ENCODE peak calls at places on chromosomes 6 and 20, in four cellular contexts. One of them, this sample, is unnamed.

GRCh38 chr6:133241088-133241900 is at the start of gene EYA4:
- DNase-seq in adrenal gland: peak
- DNase-seq in breast epithelium: no peak
- DNase-seq in upper lobe of left lung: no peak
- DNase-seq in this sample: no peak

GRCh38 chr6:31363809-31364208 is 6.8 kb upstream of the HLA-B start:
- DNase-seq in adrenal gland: no peak
- DNase-seq in breast epithelium: no peak
- DNase-seq in upper lobe of left lung: no peak
- DNase-seq in this sample: no peak

GRCh38 chr6:134589512-134589911 is 271.6 kb upstream of the SGK1 start:
- DNase-seq in adrenal gland: no peak
- DNase-seq in breast epithelium: no peak
- DNase-seq in upper lobe of left lung: no peak
- DNase-seq in this sample: peak

GRCh38 chr20:59525500-59526241 is 78.7 kb upstream of the PHACTR3 start:
- DNase-seq in adrenal gland: peak
- DNase-seq in breast epithelium: no peak
- DNase-seq in upper lobe of left lung: peak
- DNase-seq in this sample: peak

GRCh38 chr6:73696990-73697651 is 1.1 kb downstream of the CD109 start:
- DNase-seq in adrenal gland: no peak
- DNase-seq in breast epithelium: no peak
- DNase-seq in upper lobe of left lung: no peak
- DNase-seq in this sample: no peak

GRCh38 chr20:52746768-52747167 is 225.4 kb upstream of the TSHZ2 start:
- DNase-seq in adrenal gland: no peak
- DNase-seq in breast epithelium: no peak
- DNase-seq in upper lobe of left lung: no peak
- DNase-seq in this sample: no peak

GRCh38 chr6:158026901-158027589 is 45.4 kb downstream of the SYNJ2 start:
- DNase-seq in adrenal gland: no peak
- DNase-seq in breast epithelium: no peak
- DNase-seq in upper lobe of left lung: no peak
- DNase-seq in this sample: no peak

GRCh38 chr20:17731233-17731632 is 31.5 kb downstream of the BANF2 start:
- DNase-seq in adrenal gland: no peak
- DNase-seq in breast epithelium: no peak
- DNase-seq in upper lobe of left lung: no peak
- DNase-seq in this sample: no peak

GRCh38 chr6:79421707-79422484 is 115.3 kb downstream of the LCA5 start:
- DNase-seq in adrenal gland: no peak
- DNase-seq in breast epithelium: no peak
- DNase-seq in upper lobe of left lung: no peak
- DNase-seq in this sample: no peak

GRCh38 chr20:18805881-18806280 is 7.7 kb upstream of the SCP2D1 start:
- DNase-seq in adrenal gland: no peak
- DNase-seq in breast epithelium: no peak
- DNase-seq in upper lobe of left lung: no peak
- DNase-seq in this sample: no peak

GRCh38 chr6:89944826-89945407 is 50.6 kb downstream of the GJA10 start:
- DNase-seq in adrenal gland: no peak
- DNase-seq in breast epithelium: no peak
- DNase-seq in upper lobe of left lung: no peak
- DNase-seq in this sample: no peak

GRCh38 chr6:36805107-36805797 is 34.0 kb downstream of the CPNE5 start:
- DNase-seq in adrenal gland: no peak
- DNase-seq in breast epithelium: no peak
- DNase-seq in upper lobe of left lung: no peak
- DNase-seq in this sample: no peak

GRCh38 chr6:57222684-57223077 is 574 bp upstream of the RAB23 start:
- DNase-seq in adrenal gland: no peak
- DNase-seq in breast epithelium: no peak
- DNase-seq in upper lobe of left lung: no peak
- DNase-seq in this sample: no peak

GRCh38 chr6:38432479-38432878 is 207.2 kb downstream of the BTBD9 start:
- DNase-seq in adrenal gland: no peak
- DNase-seq in breast epithelium: no peak
- DNase-seq in upper lobe of left lung: no peak
- DNase-seq in this sample: peak

GRCh38 chr6:77454386-77454785 is 8.9 kb downstream of the HTR1B start:
- DNase-seq in adrenal gland: no peak
- DNase-seq in breast epithelium: no peak
- DNase-seq in upper lobe of left lung: no peak
- DNase-seq in this sample: no peak

GRCh38 chr20:22921595-22922421 is 113.3 kb upstream of the SSTR4 start:
- DNase-seq in adrenal gland: no peak
- DNase-seq in breast epithelium: no peak
- DNase-seq in upper lobe of left lung: no peak
- DNase-seq in this sample: peak

GRCh38 chr20:25293910-25294458 is 46.1 kb downstream of the PYGB start:
- DNase-seq in adrenal gland: no peak
- DNase-seq in breast epithelium: no peak
- DNase-seq in upper lobe of left lung: no peak
- DNase-seq in this sample: no peak

GRCh38 chr20:25297141-25297905 is 49.4 kb downstream of the PYGB start:
- DNase-seq in adrenal gland: no peak
- DNase-seq in breast epithelium: no peak
- DNase-seq in upper lobe of left lung: no peak
- DNase-seq in this sample: peak

GRCh38 chr20:25294459-25295385 is 46.8 kb downstream of the PYGB start:
- DNase-seq in adrenal gland: peak
- DNase-seq in breast epithelium: no peak
- DNase-seq in upper lobe of left lung: no peak
- DNase-seq in this sample: peak

GRCh38 chr20:25295386-25296093 is 47.7 kb downstream of the PYGB start:
- DNase-seq in adrenal gland: peak
- DNase-seq in breast epithelium: peak
- DNase-seq in upper lobe of left lung: no peak
- DNase-seq in this sample: no peak

DNA sequence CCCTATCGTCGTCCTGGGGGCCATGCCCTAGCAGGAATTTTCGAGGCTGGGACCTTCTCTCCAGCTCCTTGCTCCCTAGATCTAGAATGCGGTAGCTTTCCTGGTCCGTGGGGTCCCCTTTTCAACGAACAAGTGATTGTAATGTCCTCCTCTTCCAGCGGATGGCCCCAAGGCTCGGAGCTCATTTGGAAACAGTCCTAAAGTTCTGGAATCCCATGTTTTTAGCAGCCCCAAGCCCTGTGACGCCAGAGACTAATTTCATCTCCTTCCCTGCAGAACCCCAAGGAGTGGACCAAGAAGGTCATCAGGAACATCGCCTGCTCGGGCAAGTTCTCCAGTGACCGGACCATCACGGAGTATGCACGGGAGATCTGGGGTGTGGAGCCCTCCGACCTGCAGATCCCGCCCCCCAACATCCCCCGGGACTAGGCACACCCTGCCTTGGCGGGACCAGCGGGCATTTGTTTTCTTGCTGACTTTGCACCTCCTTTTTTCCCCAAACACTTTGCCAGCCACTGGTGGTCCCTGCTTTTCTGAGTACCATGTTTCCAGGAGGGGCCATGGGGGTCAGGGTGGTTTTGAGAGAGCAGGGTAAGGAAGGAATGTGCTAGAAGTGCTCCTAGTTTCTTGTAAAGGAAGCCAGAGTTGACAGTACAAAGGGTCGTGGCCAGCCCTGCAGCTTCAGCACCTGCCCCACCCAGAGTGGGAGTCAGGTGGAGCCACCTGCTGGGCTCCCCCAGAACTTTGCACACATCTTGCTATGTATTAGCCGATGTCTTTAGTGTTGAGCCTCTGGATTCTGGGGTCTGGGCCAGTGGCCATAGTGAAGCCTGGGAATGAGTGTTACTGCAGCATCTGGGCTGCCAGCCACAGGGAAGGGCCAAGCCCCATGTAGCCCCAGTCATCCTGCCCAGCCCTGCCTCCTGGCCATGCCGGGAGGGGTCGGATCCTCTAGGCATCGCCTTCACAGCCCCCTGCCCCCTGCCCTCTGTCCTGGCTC is 48.5 kb downstream of the PYGB start:
- DNase-seq in adrenal gland: no peak
- DNase-seq in breast epithelium: no peak
- DNase-seq in upper lobe of left lung: no peak
- DNase-seq in this sample: peak
- TF ChIP-seq POLR2A in adrenal gland: no peak
- TF ChIP-seq POLR2A in breast epithelium: no peak
- TF ChIP-seq POLR2A in upper lobe of left lung: no peak
- TF ChIP-seq POLR2A in this sample: no peak

GRCh38 chr6:119350202-119351004 is 842 bp upstream of the MAN1A1 start:
- DNase-seq in adrenal gland: peak
- DNase-seq in breast epithelium: no peak
- DNase-seq in upper lobe of left lung: peak
- DNase-seq in this sample: peak
- TF ChIP-seq POLR2A in adrenal gland: no peak
- TF ChIP-seq POLR2A in breast epithelium: peak
- TF ChIP-seq POLR2A in upper lobe of left lung: peak
- TF ChIP-seq POLR2A in this sample: no peak

GRCh38 chr20:63537525-63538203 is 488 bp upstream of the PTK6 start:
- DNase-seq in adrenal gland: peak
- DNase-seq in breast epithelium: peak
- DNase-seq in upper lobe of left lung: peak
- DNase-seq in this sample: peak
- TF ChIP-seq POLR2A in adrenal gland: no peak
- TF ChIP-seq POLR2A in breast epithelium: no peak
- TF ChIP-seq POLR2A in upper lobe of left lung: peak
- TF ChIP-seq POLR2A in this sample: peak

DNA sequence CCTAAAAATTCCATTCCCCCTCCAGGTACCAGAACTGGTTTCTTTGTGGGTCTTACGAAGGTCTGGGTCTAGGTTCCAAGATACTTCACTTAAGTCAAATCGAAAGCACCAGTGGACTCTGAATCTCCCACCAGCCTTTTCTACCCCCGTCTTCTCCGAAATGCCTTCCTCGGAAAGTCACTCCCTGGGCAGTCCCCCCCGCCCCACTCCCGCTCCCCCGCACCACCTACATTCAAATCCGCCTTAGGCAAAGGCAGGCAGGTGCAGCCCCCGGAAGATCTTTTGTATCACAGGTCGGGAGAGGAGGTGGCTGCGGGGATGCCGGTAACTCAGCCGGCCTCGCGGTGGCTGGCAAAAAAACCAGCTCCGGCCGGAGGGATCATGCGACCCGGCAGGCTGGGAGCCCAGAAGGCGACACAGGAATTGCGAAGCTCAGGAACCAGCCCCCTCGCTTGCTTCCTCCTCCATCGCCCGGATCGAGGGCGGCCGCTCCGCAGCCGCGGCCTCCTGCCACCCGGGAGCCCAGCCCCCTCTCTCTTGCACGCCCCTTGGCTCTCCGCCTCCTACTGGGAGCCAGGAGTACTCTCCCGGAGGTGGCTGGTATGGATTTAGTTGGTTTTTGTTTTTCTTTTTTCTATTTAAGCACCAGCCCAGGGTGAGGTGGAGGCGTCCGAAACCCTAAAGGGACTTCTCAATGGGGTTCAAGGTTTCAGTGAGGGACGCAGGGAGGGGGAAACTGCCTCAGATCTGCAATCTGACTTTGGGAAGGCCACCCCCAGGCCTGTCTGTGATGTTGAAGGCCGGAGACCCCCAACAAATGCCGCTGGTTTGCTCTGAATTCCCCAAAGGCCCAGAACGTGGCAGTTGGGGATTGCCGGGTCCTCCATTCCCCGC is at the start of gene BCL2L1:
- DNase-seq in adrenal gland: peak
- DNase-seq in breast epithelium: peak
- DNase-seq in upper lobe of left lung: peak
- DNase-seq in this sample: peak
- TF ChIP-seq POLR2A in adrenal gland: peak
- TF ChIP-seq POLR2A in breast epithelium: peak
- TF ChIP-seq POLR2A in upper lobe of left lung: peak
- TF ChIP-seq POLR2A in this sample: peak

This sample was measured in H54.